ENCODE peak calls at places on chromosomes 12 and 14, in ten cellular contexts. One of them, this sample, is unnamed.

GRCh38 chr14:95503365-95504134 is 12.9 kb downstream of the SYNE3 start:
- DNase-seq in HepG2: no peak
- DNase-seq in uterus: no peak
- DNase-seq in ascending aorta: no peak
- DNase-seq in thoracic aorta: no peak
- DNase-seq in A549: no peak
- DNase-seq in CD8-positive, alpha-beta T cell: no peak
- DNase-seq in astrocyte: peak; percentile 21
- DNase-seq in tibial artery: no peak
- DNase-seq in lung: no peak
- DNase-seq in this sample: no peak

GRCh38 chr12:51395283-51396230 is 4.4 kb upstream of the GALNT6 start:
- DNase-seq in HepG2: no peak
- DNase-seq in uterus: no peak
- DNase-seq in ascending aorta: no peak
- DNase-seq in thoracic aorta: no peak
- DNase-seq in A549: no peak
- DNase-seq in CD8-positive, alpha-beta T cell: no peak
- DNase-seq in astrocyte: no peak
- DNase-seq in tibial artery: no peak
- DNase-seq in lung: no peak
- DNase-seq in this sample: no peak

GRCh38 chr12:31589896-31590729 is 823 bp downstream of the DENND5B start:
- DNase-seq in HepG2: peak; percentile 89
- DNase-seq in uterus: peak; percentile 61
- DNase-seq in ascending aorta: peak; percentile 42
- DNase-seq in thoracic aorta: peak; percentile 62
- DNase-seq in A549: peak; percentile 81
- DNase-seq in CD8-positive, alpha-beta T cell: no peak
- DNase-seq in astrocyte: peak; percentile 49
- DNase-seq in tibial artery: peak; percentile 86
- DNase-seq in lung: peak; percentile 55
- DNase-seq in this sample: no peak

GRCh38 chr14:75246546-75247285 is 31.9 kb upstream of the FOS start:
- DNase-seq in HepG2: no peak
- DNase-seq in uterus: no peak
- DNase-seq in ascending aorta: no peak
- DNase-seq in thoracic aorta: no peak
- DNase-seq in A549: no peak
- DNase-seq in CD8-positive, alpha-beta T cell: no peak
- DNase-seq in astrocyte: no peak
- DNase-seq in tibial artery: no peak
- DNase-seq in lung: no peak
- DNase-seq in this sample: no peak

GRCh38 chr12:76033116-76034001 is 1.8 kb upstream of the PHLDA1 start:
- DNase-seq in HepG2: no peak
- DNase-seq in uterus: no peak
- DNase-seq in ascending aorta: no peak
- DNase-seq in thoracic aorta: no peak
- DNase-seq in A549: no peak
- DNase-seq in CD8-positive, alpha-beta T cell: no peak
- DNase-seq in astrocyte: peak; percentile 50
- DNase-seq in tibial artery: no peak
- DNase-seq in lung: no peak
- DNase-seq in this sample: no peak

GRCh38 chr14:34678306-34678705 is 36.1 kb downstream of the CFL2 start:
- DNase-seq in HepG2: no peak
- DNase-seq in uterus: no peak
- DNase-seq in ascending aorta: no peak
- DNase-seq in thoracic aorta: no peak
- DNase-seq in A549: no peak
- DNase-seq in CD8-positive, alpha-beta T cell: no peak
- DNase-seq in astrocyte: peak; percentile 73
- DNase-seq in tibial artery: no peak
- DNase-seq in lung: no peak
- DNase-seq in this sample: no peak

GRCh38 chr12:95218852-95219171 is 1.2 kb downstream of the VEZT start:
- DNase-seq in HepG2: no peak
- DNase-seq in uterus: no peak
- DNase-seq in ascending aorta: no peak
- DNase-seq in thoracic aorta: no peak
- DNase-seq in A549: peak; percentile 51
- DNase-seq in CD8-positive, alpha-beta T cell: no peak
- DNase-seq in astrocyte: no peak
- DNase-seq in tibial artery: no peak
- DNase-seq in lung: no peak
- DNase-seq in this sample: no peak

GRCh38 chr12:84791444-84791843 is 121.2 kb downstream of the SLC6A15 start:
- DNase-seq in HepG2: no peak
- DNase-seq in uterus: no peak
- DNase-seq in ascending aorta: no peak
- DNase-seq in thoracic aorta: no peak
- DNase-seq in A549: no peak
- DNase-seq in CD8-positive, alpha-beta T cell: no peak
- DNase-seq in astrocyte: no peak
- DNase-seq in tibial artery: no peak
- DNase-seq in lung: no peak
- DNase-seq in this sample: no peak

GRCh38 chr12:79247494-79247893 is 382.9 kb downstream of the SYT1 start:
- DNase-seq in HepG2: no peak
- DNase-seq in uterus: no peak
- DNase-seq in ascending aorta: no peak
- DNase-seq in thoracic aorta: no peak
- DNase-seq in A549: no peak
- DNase-seq in CD8-positive, alpha-beta T cell: no peak
- DNase-seq in astrocyte: no peak
- DNase-seq in tibial artery: no peak
- DNase-seq in lung: no peak
- DNase-seq in this sample: no peak

GRCh38 chr12:22377731-22378496 is 43.4 kb upstream of the ST8SIA1 start:
- DNase-seq in HepG2: no peak
- DNase-seq in uterus: no peak
- DNase-seq in ascending aorta: no peak
- DNase-seq in thoracic aorta: no peak
- DNase-seq in A549: no peak
- DNase-seq in CD8-positive, alpha-beta T cell: no peak
- DNase-seq in astrocyte: peak; percentile 54
- DNase-seq in tibial artery: no peak
- DNase-seq in lung: no peak
- DNase-seq in this sample: no peak

GRCh38 chr14:59897757-59898383 is 22.1 kb upstream of the LRRC9 start:
- DNase-seq in HepG2: peak; percentile 30
- DNase-seq in uterus: no peak
- DNase-seq in ascending aorta: no peak
- DNase-seq in thoracic aorta: no peak
- DNase-seq in A549: peak; percentile 40
- DNase-seq in CD8-positive, alpha-beta T cell: no peak
- DNase-seq in astrocyte: peak; percentile 4
- DNase-seq in tibial artery: no peak
- DNase-seq in lung: no peak
- DNase-seq in this sample: no peak

GRCh38 chr14:74083784-74084276 is 423 bp downstream of the ALDH6A1 start:
- DNase-seq in HepG2: peak; percentile 32
- DNase-seq in uterus: no peak
- DNase-seq in ascending aorta: no peak
- DNase-seq in thoracic aorta: no peak
- DNase-seq in A549: no peak
- DNase-seq in CD8-positive, alpha-beta T cell: no peak
- DNase-seq in astrocyte: no peak
- DNase-seq in tibial artery: no peak
- DNase-seq in lung: no peak
- DNase-seq in this sample: no peak
- H3K27ac ChIP-seq in HepG2: peak overlapping the region; percentile 95
- H3K27ac ChIP-seq in uterus: peak overlapping the region; percentile 89
- H3K27ac ChIP-seq in ascending aorta: peak overlapping the region; percentile 81
- H3K27ac ChIP-seq in thoracic aorta: peak overlapping the region; percentile 68
- H3K27ac ChIP-seq in A549: peak overlapping the region; percentile 74
- H3K27ac ChIP-seq in CD8-positive, alpha-beta T cell: peak overlapping the region; percentile 63
- H3K27ac ChIP-seq in astrocyte: peak overlapping the region; percentile 70
- H3K27ac ChIP-seq in tibial artery: peak overlapping the region; percentile 91
- H3K27ac ChIP-seq in lung: peak overlapping the region; percentile 82
- H3K27ac ChIP-seq in this sample: no peak overlapping the region

GRCh38 chr12:120257041-120257821 is 8.3 kb downstream of the PXN start:
- DNase-seq in HepG2: no peak
- DNase-seq in uterus: peak; percentile 53
- DNase-seq in ascending aorta: no peak
- DNase-seq in thoracic aorta: no peak
- DNase-seq in A549: no peak
- DNase-seq in CD8-positive, alpha-beta T cell: no peak
- DNase-seq in astrocyte: peak; percentile 92
- DNase-seq in tibial artery: peak; percentile 76
- DNase-seq in lung: no peak
- DNase-seq in this sample: no peak

GRCh38 chr12:120249875-120250795 is 15.4 kb downstream of the PXN start:
- DNase-seq in HepG2: no peak
- DNase-seq in uterus: peak; percentile 69
- DNase-seq in ascending aorta: no peak
- DNase-seq in thoracic aorta: no peak
- DNase-seq in A549: no peak
- DNase-seq in CD8-positive, alpha-beta T cell: peak; percentile 25
- DNase-seq in astrocyte: no peak
- DNase-seq in tibial artery: peak; percentile 86
- DNase-seq in lung: no peak
- DNase-seq in this sample: no peak

GRCh38 chr12:120258323-120258896 is 7.1 kb downstream of the PXN start:
- DNase-seq in HepG2: peak; percentile 61
- DNase-seq in uterus: no peak
- DNase-seq in ascending aorta: no peak
- DNase-seq in thoracic aorta: no peak
- DNase-seq in A549: no peak
- DNase-seq in CD8-positive, alpha-beta T cell: no peak
- DNase-seq in astrocyte: no peak
- DNase-seq in tibial artery: no peak
- DNase-seq in lung: no peak
- DNase-seq in this sample: no peak

GRCh38 chr12:120252071-120252906 is 13.2 kb downstream of the PXN start:
- DNase-seq in HepG2: no peak
- DNase-seq in uterus: no peak
- DNase-seq in ascending aorta: no peak
- DNase-seq in thoracic aorta: no peak
- DNase-seq in A549: no peak
- DNase-seq in CD8-positive, alpha-beta T cell: peak; percentile 71
- DNase-seq in astrocyte: no peak
- DNase-seq in tibial artery: no peak
- DNase-seq in lung: peak; percentile 46
- DNase-seq in this sample: no peak

GRCh38 chr12:120254809-120255208 is 10.7 kb downstream of the PXN start:
- DNase-seq in HepG2: no peak
- DNase-seq in uterus: no peak
- DNase-seq in ascending aorta: no peak
- DNase-seq in thoracic aorta: no peak
- DNase-seq in A549: no peak
- DNase-seq in CD8-positive, alpha-beta T cell: no peak
- DNase-seq in astrocyte: no peak
- DNase-seq in tibial artery: no peak
- DNase-seq in lung: no peak
- DNase-seq in this sample: no peak
- H3K27ac ChIP-seq in HepG2: no peak overlapping the region
- H3K27ac ChIP-seq in uterus: peak overlapping the region; percentile 84
- H3K27ac ChIP-seq in ascending aorta: peak overlapping the region; percentile 89
- H3K27ac ChIP-seq in thoracic aorta: peak overlapping the region; percentile 55
- H3K27ac ChIP-seq in A549: no peak overlapping the region
- H3K27ac ChIP-seq in CD8-positive, alpha-beta T cell: peak overlapping the region; percentile 59
- H3K27ac ChIP-seq in astrocyte: no peak overlapping the region
- H3K27ac ChIP-seq in tibial artery: peak overlapping the region; percentile 80
- H3K27ac ChIP-seq in lung: peak overlapping the region; percentile 62
- H3K27ac ChIP-seq in this sample: no peak overlapping the region

DNA sequence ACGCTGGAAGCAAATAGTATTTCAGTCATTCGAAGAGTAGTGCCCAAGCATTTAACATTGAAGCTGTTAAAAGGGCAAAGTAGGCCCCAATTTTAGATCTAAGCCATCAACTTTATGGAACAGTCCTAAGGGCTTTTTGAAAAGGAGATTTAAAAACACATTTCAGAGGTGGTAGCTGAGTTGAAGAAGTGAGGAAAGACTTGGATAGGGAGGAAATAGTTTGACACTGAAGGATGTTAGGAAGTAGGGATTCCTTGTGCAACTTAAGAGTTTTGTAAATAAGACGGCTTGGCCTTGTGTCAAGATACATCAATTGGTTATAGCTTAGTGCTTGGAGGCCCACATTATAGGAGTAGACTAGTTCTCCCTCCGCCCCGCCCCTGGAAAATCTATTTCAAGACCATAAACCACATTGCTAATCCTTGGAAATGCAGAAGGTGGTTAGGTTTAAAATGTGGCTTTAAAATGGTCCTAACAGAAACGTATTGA is 822 bp upstream of the TUBA1B start:
- DNase-seq in HepG2: no peak
- DNase-seq in uterus: no peak
- DNase-seq in ascending aorta: no peak
- DNase-seq in thoracic aorta: no peak
- DNase-seq in A549: no peak
- DNase-seq in CD8-positive, alpha-beta T cell: no peak
- DNase-seq in astrocyte: peak; percentile 47
- DNase-seq in tibial artery: no peak
- DNase-seq in lung: no peak
- DNase-seq in this sample: no peak
- H3K27ac ChIP-seq in HepG2: peak overlapping the region; percentile 66
- H3K27ac ChIP-seq in uterus: peak overlapping the region; percentile 100
- H3K27ac ChIP-seq in ascending aorta: peak overlapping the region; percentile 74
- H3K27ac ChIP-seq in thoracic aorta: peak overlapping the region; percentile 100
- H3K27ac ChIP-seq in A549: peak overlapping the region; percentile 99
- H3K27ac ChIP-seq in CD8-positive, alpha-beta T cell: peak overlapping the region; percentile 96
- H3K27ac ChIP-seq in astrocyte: peak overlapping the region; percentile 60
- H3K27ac ChIP-seq in tibial artery: peak overlapping the region; percentile 97
- H3K27ac ChIP-seq in lung: peak overlapping the region; percentile 86
- H3K27ac ChIP-seq in this sample: no peak overlapping the region

GRCh38 chr14:20846560-20846959 is 43.9 kb upstream of the RNASE1 start:
- DNase-seq in HepG2: no peak
- DNase-seq in uterus: no peak
- DNase-seq in ascending aorta: no peak
- DNase-seq in thoracic aorta: no peak
- DNase-seq in A549: no peak
- DNase-seq in CD8-positive, alpha-beta T cell: no peak
- DNase-seq in astrocyte: no peak
- DNase-seq in tibial artery: no peak
- DNase-seq in lung: no peak
- DNase-seq in this sample: no peak

GRCh38 chr14:20848955-20849570 is 42.1 kb upstream of the RNASE3 start:
- DNase-seq in HepG2: peak; percentile 19
- DNase-seq in uterus: no peak
- DNase-seq in ascending aorta: no peak
- DNase-seq in thoracic aorta: no peak
- DNase-seq in A549: peak; percentile 77
- DNase-seq in CD8-positive, alpha-beta T cell: no peak
- DNase-seq in astrocyte: no peak
- DNase-seq in tibial artery: no peak
- DNase-seq in lung: no peak
- DNase-seq in this sample: no peak

DNA sequence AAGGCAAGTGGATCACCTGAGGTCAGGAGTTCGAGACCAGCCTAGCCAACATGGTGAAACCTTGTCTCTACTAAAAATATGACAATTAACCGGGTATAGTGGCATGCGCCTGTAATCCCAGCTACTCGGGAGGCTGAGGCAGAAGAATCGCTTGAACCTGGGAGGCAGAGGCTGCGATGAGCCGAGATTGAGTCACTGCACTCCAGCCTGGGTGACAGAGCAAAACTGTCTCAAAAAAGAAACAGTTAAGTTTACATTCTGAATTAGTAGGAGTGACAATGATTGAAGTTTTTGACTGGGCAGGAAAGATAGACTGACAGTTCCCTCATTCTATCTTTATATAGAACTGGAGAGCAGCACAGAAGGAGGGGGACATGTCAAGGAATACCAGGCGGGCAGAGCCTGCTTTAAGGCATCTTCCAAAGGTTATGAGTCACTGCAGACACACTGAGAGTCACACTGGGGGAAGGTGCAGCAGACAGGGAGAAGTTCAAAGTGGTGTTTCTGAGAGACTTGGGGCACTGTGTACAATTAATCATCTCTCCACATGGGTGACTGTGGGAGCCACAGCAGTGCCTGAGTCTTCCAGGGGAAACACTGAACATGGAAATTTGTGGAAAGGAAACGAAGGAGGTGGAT is 42.8 kb upstream of the RNASE3 start:
- DNase-seq in HepG2: no peak
- DNase-seq in uterus: no peak
- DNase-seq in ascending aorta: no peak
- DNase-seq in thoracic aorta: no peak
- DNase-seq in A549: peak; percentile 94
- DNase-seq in CD8-positive, alpha-beta T cell: no peak
- DNase-seq in astrocyte: peak; percentile 10
- DNase-seq in tibial artery: no peak
- DNase-seq in lung: no peak
- DNase-seq in this sample: no peak
- H3K27ac ChIP-seq in HepG2: no peak overlapping the region
- H3K27ac ChIP-seq in uterus: no peak overlapping the region
- H3K27ac ChIP-seq in ascending aorta: no peak overlapping the region
- H3K27ac ChIP-seq in thoracic aorta: no peak overlapping the region
- H3K27ac ChIP-seq in A549: peak overlapping the region; percentile 94
- H3K27ac ChIP-seq in CD8-positive, alpha-beta T cell: no peak overlapping the region
- H3K27ac ChIP-seq in astrocyte: no peak overlapping the region
- H3K27ac ChIP-seq in tibial artery: no peak overlapping the region
- H3K27ac ChIP-seq in lung: no peak overlapping the region
- H3K27ac ChIP-seq in this sample: no peak overlapping the region

This sample was measured in iPS DF 6.9.